ENCODE peak calls at places on chromosomes 16 and 17, in four cellular contexts. One of them, this sample, is unnamed.

GRCh38 chr17:48571024-48571818 is 6.9 kb downstream of the HOXB4 start:
- DNase-seq in CD8-positive, alpha-beta T cell: no peak
- DNase-seq in prostate gland: no peak
- DNase-seq in CD4-positive, alpha-beta memory T cell: no peak
- DNase-seq in this sample: peak; percentile 80

GRCh38 chr16:35391328-35391727 is 1931.9 kb downstream of the TP53TG3F start:
- DNase-seq in CD8-positive, alpha-beta T cell: no peak
- DNase-seq in prostate gland: peak; percentile 64
- DNase-seq in CD4-positive, alpha-beta memory T cell: no peak
- DNase-seq in this sample: peak; percentile 2

GRCh38 chr17:38456031-38456815 is 28.0 kb downstream of the ARHGAP23 start:
- DNase-seq in CD4-positive, alpha-beta memory T cell: no peak
- DNase-seq in prostate gland: no peak
- DNase-seq in CD8-positive, alpha-beta T cell: no peak
- DNase-seq in this sample: peak; percentile 50

GRCh38 chr17:29349409-29349808 is 40.8 kb upstream of the TAOK1 start:
- DNase-seq in CD4-positive, alpha-beta memory T cell: no peak
- DNase-seq in prostate gland: no peak
- DNase-seq in CD8-positive, alpha-beta T cell: no peak
- DNase-seq in this sample: no peak

GRCh38 chr16:27685802-27686201 is 135.9 kb downstream of the KATNIP start:
- DNase-seq in prostate gland: no peak
- DNase-seq in CD8-positive, alpha-beta T cell: no peak
- DNase-seq in CD4-positive, alpha-beta memory T cell: no peak
- DNase-seq in this sample: peak; percentile 13

GRCh38 chr16:53703590-53704444 is at the start of the genes FTO and RPGRIP1L:
- DNase-seq in CD8-positive, alpha-beta T cell: peak; percentile 97
- DNase-seq in prostate gland: peak; percentile 100
- DNase-seq in CD4-positive, alpha-beta memory T cell: peak; percentile 97
- DNase-seq in this sample: peak; percentile 100

GRCh38 chr16:17829826-17830225 is 359.1 kb upstream of the XYLT1 start:
- DNase-seq in CD4-positive, alpha-beta memory T cell: no peak
- DNase-seq in prostate gland: no peak
- DNase-seq in CD8-positive, alpha-beta T cell: no peak
- DNase-seq in this sample: no peak

GRCh38 chr17:58110012-58110411 is 26.8 kb downstream of the DYNLL2 start:
- DNase-seq in CD8-positive, alpha-beta T cell: no peak
- DNase-seq in prostate gland: no peak
- DNase-seq in CD4-positive, alpha-beta memory T cell: no peak
- DNase-seq in this sample: no peak

GRCh38 chr16:73172621-73173312 is 124.8 kb upstream of the ZFHX3 start:
- DNase-seq in prostate gland: peak; percentile 87
- DNase-seq in CD4-positive, alpha-beta memory T cell: no peak
- DNase-seq in CD8-positive, alpha-beta T cell: no peak
- DNase-seq in this sample: peak; percentile 98

GRCh38 chr16:68676113-68676860 is 31.2 kb downstream of the CDH3 start:
- DNase-seq in CD4-positive, alpha-beta memory T cell: no peak
- DNase-seq in CD8-positive, alpha-beta T cell: no peak
- DNase-seq in prostate gland: no peak
- DNase-seq in this sample: no peak
- H3K27ac ChIP-seq in CD4-positive, alpha-beta memory T cell: no peak overlapping the region
- H3K27ac ChIP-seq in CD8-positive, alpha-beta T cell: no peak overlapping the region
- H3K27ac ChIP-seq in prostate gland: no peak overlapping the region
- H3K27ac ChIP-seq in this sample: no peak overlapping the region

GRCh38 chr17:56892333-56892732 is 21.5 kb downstream of the TRIM25 start:
- DNase-seq in prostate gland: no peak
- DNase-seq in CD8-positive, alpha-beta T cell: no peak
- DNase-seq in CD4-positive, alpha-beta memory T cell: no peak
- DNase-seq in this sample: no peak
- H3K36me3 ChIP-seq in prostate gland: no peaks in the 10 kb centered on the region
- H3K36me3 ChIP-seq in CD8-positive, alpha-beta T cell: peaks cover 60% of the 10 kb centered on the region
- H3K36me3 ChIP-seq in CD4-positive, alpha-beta memory T cell: peaks cover 65% of the 10 kb centered on the region
- H3K36me3 ChIP-seq in this sample: peaks cover 53% of the 10 kb centered on the region

GRCh38 chr16:87209808-87210512 is 107.2 kb downstream of the C16orf95 start:
- DNase-seq in prostate gland: no peak
- DNase-seq in CD8-positive, alpha-beta T cell: no peak
- DNase-seq in CD4-positive, alpha-beta memory T cell: no peak
- DNase-seq in this sample: no peak

GRCh38 chr16:87206646-87207451 is 110.3 kb downstream of the C16orf95 start:
- DNase-seq in CD4-positive, alpha-beta memory T cell: no peak
- DNase-seq in prostate gland: no peak
- DNase-seq in CD8-positive, alpha-beta T cell: no peak
- DNase-seq in this sample: no peak

GRCh38 chr16:87210949-87211348 is 106.2 kb downstream of the C16orf95 start:
- DNase-seq in CD4-positive, alpha-beta memory T cell: no peak
- DNase-seq in CD8-positive, alpha-beta T cell: no peak
- DNase-seq in prostate gland: no peak
- DNase-seq in this sample: peak; percentile 27

GRCh38 chr16:87207509-87207908 is 109.7 kb downstream of the C16orf95 start:
- DNase-seq in prostate gland: no peak
- DNase-seq in CD8-positive, alpha-beta T cell: no peak
- DNase-seq in CD4-positive, alpha-beta memory T cell: no peak
- DNase-seq in this sample: no peak

GRCh38 chr16:87207965-87208364 is 109.2 kb downstream of the C16orf95 start:
- DNase-seq in prostate gland: no peak
- DNase-seq in CD8-positive, alpha-beta T cell: no peak
- DNase-seq in CD4-positive, alpha-beta memory T cell: no peak
- DNase-seq in this sample: no peak
- H3K4me3 ChIP-seq in prostate gland: no peak overlapping the region
- H3K4me3 ChIP-seq in CD8-positive, alpha-beta T cell: no peak overlapping the region
- H3K4me3 ChIP-seq in CD4-positive, alpha-beta memory T cell: no peak overlapping the region
- H3K4me3 ChIP-seq in this sample: no peak overlapping the region

DNA sequence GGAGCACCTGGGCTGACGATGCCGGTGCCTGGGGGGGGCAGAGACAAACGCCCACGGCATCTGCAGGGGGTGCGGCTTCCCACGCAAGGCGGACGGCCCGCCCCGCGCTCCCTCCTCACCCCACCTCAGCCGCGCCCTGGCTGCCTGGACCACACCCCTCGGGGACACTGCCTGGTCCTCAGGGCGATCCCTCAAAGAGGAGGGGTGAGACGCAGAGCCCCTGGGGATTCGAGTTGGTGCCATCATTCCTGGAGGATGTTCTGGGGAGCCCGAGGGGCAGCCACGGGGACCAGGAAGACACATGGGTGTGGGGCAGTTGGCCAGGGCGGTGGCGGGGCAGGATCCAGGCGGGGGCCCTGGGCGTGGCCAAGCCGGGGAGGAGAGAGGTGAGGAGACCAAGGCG is 3.9 kb downstream of the IGFALS start:
- DNase-seq in CD8-positive, alpha-beta T cell: no peak
- DNase-seq in CD4-positive, alpha-beta memory T cell: no peak
- DNase-seq in prostate gland: no peak
- DNase-seq in this sample: no peak
- H3K27ac ChIP-seq in CD8-positive, alpha-beta T cell: no peak overlapping the region
- H3K27ac ChIP-seq in CD4-positive, alpha-beta memory T cell: no peak overlapping the region
- H3K27ac ChIP-seq in prostate gland: no peak overlapping the region
- H3K27ac ChIP-seq in this sample: no peak overlapping the region

GRCh38 chr16:8852534-8852933 is 16.3 kb downstream of the CARHSP1 start:
- DNase-seq in CD4-positive, alpha-beta memory T cell: no peak
- DNase-seq in prostate gland: no peak
- DNase-seq in CD8-positive, alpha-beta T cell: no peak
- DNase-seq in this sample: no peak
- H3K36me3 ChIP-seq in CD4-positive, alpha-beta memory T cell: peaks cover 27% of the 10 kb centered on the region
- H3K36me3 ChIP-seq in prostate gland: no peaks in the 10 kb centered on the region
- H3K36me3 ChIP-seq in CD8-positive, alpha-beta T cell: peaks cover 17% of the 10 kb centered on the region
- H3K36me3 ChIP-seq in this sample: peaks cover 35% of the 10 kb centered on the region

GRCh38 chr16:57167537-57167936 is 18.3 kb downstream of the PSME3IP1 start:
- DNase-seq in CD8-positive, alpha-beta T cell: no peak
- DNase-seq in prostate gland: no peak
- DNase-seq in CD4-positive, alpha-beta memory T cell: no peak
- DNase-seq in this sample: no peak

GRCh38 chr16:57167951-57168350 is 17.9 kb downstream of the PSME3IP1 start:
- DNase-seq in CD4-positive, alpha-beta memory T cell: peak; percentile 52
- DNase-seq in CD8-positive, alpha-beta T cell: no peak
- DNase-seq in prostate gland: peak; percentile 33
- DNase-seq in this sample: peak; percentile 83

GRCh38 chr16:57165923-57166322 is 19.9 kb downstream of the PSME3IP1 start:
- DNase-seq in CD4-positive, alpha-beta memory T cell: no peak
- DNase-seq in CD8-positive, alpha-beta T cell: no peak
- DNase-seq in prostate gland: no peak
- DNase-seq in this sample: no peak

GRCh38 chr16:57165483-57165882 is 20.4 kb downstream of the PSME3IP1 start:
- DNase-seq in CD8-positive, alpha-beta T cell: no peak
- DNase-seq in CD4-positive, alpha-beta memory T cell: no peak
- DNase-seq in prostate gland: no peak
- DNase-seq in this sample: no peak

GRCh38 chr16:57166951-57167350 is 18.9 kb downstream of the PSME3IP1 start:
- DNase-seq in CD8-positive, alpha-beta T cell: no peak
- DNase-seq in CD4-positive, alpha-beta memory T cell: no peak
- DNase-seq in prostate gland: peak; percentile 35
- DNase-seq in this sample: no peak
- H3K4me3 ChIP-seq in CD8-positive, alpha-beta T cell: no peak overlapping the region
- H3K4me3 ChIP-seq in CD4-positive, alpha-beta memory T cell: no peak overlapping the region
- H3K4me3 ChIP-seq in prostate gland: no peak overlapping the region
- H3K4me3 ChIP-seq in this sample: no peak overlapping the region

GRCh38 chr16:66146689-66147330 is 219.7 kb upstream of the CDH5 start:
- DNase-seq in CD8-positive, alpha-beta T cell: no peak
- DNase-seq in CD4-positive, alpha-beta memory T cell: no peak
- DNase-seq in prostate gland: no peak
- DNase-seq in this sample: no peak

GRCh38 chr16:66154801-66155200 is 211.7 kb upstream of the CDH5 start:
- DNase-seq in prostate gland: no peak
- DNase-seq in CD8-positive, alpha-beta T cell: no peak
- DNase-seq in CD4-positive, alpha-beta memory T cell: no peak
- DNase-seq in this sample: no peak

GRCh38 chr16:66147338-66147737 is 219.2 kb upstream of the CDH5 start:
- DNase-seq in prostate gland: no peak
- DNase-seq in CD4-positive, alpha-beta memory T cell: no peak
- DNase-seq in CD8-positive, alpha-beta T cell: no peak
- DNase-seq in this sample: no peak

GRCh38 chr16:66152841-66153525 is 213.5 kb upstream of the CDH5 start:
- DNase-seq in CD8-positive, alpha-beta T cell: no peak
- DNase-seq in prostate gland: no peak
- DNase-seq in CD4-positive, alpha-beta memory T cell: no peak
- DNase-seq in this sample: no peak

GRCh38 chr16:66150691-66151090 is 215.8 kb upstream of the CDH5 start:
- DNase-seq in CD4-positive, alpha-beta memory T cell: no peak
- DNase-seq in CD8-positive, alpha-beta T cell: no peak
- DNase-seq in prostate gland: no peak
- DNase-seq in this sample: no peak
- H3K27ac ChIP-seq in CD4-positive, alpha-beta memory T cell: no peak overlapping the region
- H3K27ac ChIP-seq in CD8-positive, alpha-beta T cell: no peak overlapping the region
- H3K27ac ChIP-seq in prostate gland: no peak overlapping the region
- H3K27ac ChIP-seq in this sample: no peak overlapping the region

DNA sequence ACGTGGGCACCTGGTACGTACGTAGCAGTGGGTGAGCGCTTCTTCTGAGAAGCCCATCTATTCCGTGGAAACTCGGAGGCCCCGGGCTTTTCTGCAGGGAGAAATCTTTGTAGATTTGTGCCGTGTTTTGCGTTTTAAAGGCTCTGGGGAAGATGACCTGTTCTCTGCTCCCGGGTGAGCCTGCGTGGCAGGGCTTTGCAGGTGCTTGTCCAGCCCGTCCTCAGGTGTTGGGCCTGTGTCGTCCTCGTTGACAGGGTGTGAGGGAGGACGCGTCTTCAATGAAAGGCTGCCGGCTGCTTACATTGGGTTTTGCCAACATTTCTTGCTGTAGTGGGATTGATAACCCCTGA is 87.5 kb upstream of the ZNF750 start:
- DNase-seq in CD8-positive, alpha-beta T cell: no peak
- DNase-seq in prostate gland: no peak
- DNase-seq in CD4-positive, alpha-beta memory T cell: no peak
- DNase-seq in this sample: no peak
- H3K36me3 ChIP-seq in CD8-positive, alpha-beta T cell: peaks cover 32% of the 10 kb centered on the region
- H3K36me3 ChIP-seq in prostate gland: no peaks in the 10 kb centered on the region
- H3K36me3 ChIP-seq in CD4-positive, alpha-beta memory T cell: peaks cover 58% of the 10 kb centered on the region
- H3K36me3 ChIP-seq in this sample: peaks cover 7% of the 10 kb centered on the region